ENCODE peak calls at places on chromosome 17, in five cellular contexts. Q is AG04450, I is lower leg skin, Z is tibial artery, B is A549. N is an unnamed sample.

GRCh38 chr17:73952498-73953205 is 250.8 kb upstream of the RPL38 start:
- DNase-seq in Q (no peak), B (peak; percentile 46), Z (no peak), I (no peak), N (no peak)

GRCh38 chr17:66892286-66892685 is 57.4 kb downstream of the CACNG5 start:
- DNase-seq in Z (no peak), I (no peak), Q (no peak), B (no peak), N (no peak)

GRCh38 chr17:6430769-6431168 is 4.2 kb downstream of the AIPL1 start:
- DNase-seq in I (no peak), Q (no peak), B (peak; percentile 50), Z (no peak), N (no peak)

GRCh38 chr17:4920351-4921048 is 11.6 kb upstream of the GP1BA start:
- DNase-seq in B (no peak), Z (no peak), Q (no peak), I (no peak), N (no peak)

GRCh38 chr17:266701-267656 is 85.5 kb upstream of the DOC2B start:
- DNase-seq in Z (peak; percentile 65), I (no peak), B (no peak), Q (no peak), N (no peak)

GRCh38 chr17:4386406-4386805 is 19.9 kb upstream of the UBE2G1 start:
- DNase-seq in Z (no peak), I (no peak), Q (no peak), B (no peak), N (no peak)

GRCh38 chr17:1617620-1618174 is 10.9 kb downstream of the SLC43A2 start:
- DNase-seq in I (peak; percentile 47), Q (no peak), Z (no peak), B (peak; percentile 88), N (no peak)

GRCh38 chr17:78485416-78486168 is 91.6 kb downstream of the DNAH17 start:
- DNase-seq in I (no peak), B (no peak), Q (no peak), Z (no peak), N (no peak)

GRCh38 chr17:74354123-74354522 is 7.5 kb downstream of the BTBD17 start:
- DNase-seq in Q (no peak), I (no peak), Z (no peak), B (peak; percentile 82), N (no peak)

GRCh38 chr17:15436399-15437369 is 30.7 kb downstream of the CDRT4 start:
- DNase-seq in B (peak; percentile 48), Z (peak; percentile 70), Q (peak; percentile 13), I (peak; percentile 51), N (peak; percentile 71)

GRCh38 chr17:33452797-33453196 is 159.7 kb upstream of the ASIC2 start:
- DNase-seq in Q (no peak), I (no peak), Z (no peak), B (no peak), N (no peak)

GRCh38 chr17:71032746-71033273 is 863.5 kb downstream of the KCNJ2 start:
- DNase-seq in Q (no peak), Z (no peak), I (no peak), B (no peak), N (no peak)

GRCh38 chr17:50027639-50028206 is 28.2 kb upstream of the ITGA3 start:
- DNase-seq in I (peak; percentile 64), Q (peak; percentile 75), B (peak; percentile 94), Z (peak; percentile 96), N (no peak)

GRCh38 chr17:42673885-42674754 is 2.7 kb downstream of the PLEKHH3 start:
- DNase-seq in Q (no peak), B (peak; percentile 66), I (no peak), Z (peak; percentile 88), N (no peak)

DNA sequence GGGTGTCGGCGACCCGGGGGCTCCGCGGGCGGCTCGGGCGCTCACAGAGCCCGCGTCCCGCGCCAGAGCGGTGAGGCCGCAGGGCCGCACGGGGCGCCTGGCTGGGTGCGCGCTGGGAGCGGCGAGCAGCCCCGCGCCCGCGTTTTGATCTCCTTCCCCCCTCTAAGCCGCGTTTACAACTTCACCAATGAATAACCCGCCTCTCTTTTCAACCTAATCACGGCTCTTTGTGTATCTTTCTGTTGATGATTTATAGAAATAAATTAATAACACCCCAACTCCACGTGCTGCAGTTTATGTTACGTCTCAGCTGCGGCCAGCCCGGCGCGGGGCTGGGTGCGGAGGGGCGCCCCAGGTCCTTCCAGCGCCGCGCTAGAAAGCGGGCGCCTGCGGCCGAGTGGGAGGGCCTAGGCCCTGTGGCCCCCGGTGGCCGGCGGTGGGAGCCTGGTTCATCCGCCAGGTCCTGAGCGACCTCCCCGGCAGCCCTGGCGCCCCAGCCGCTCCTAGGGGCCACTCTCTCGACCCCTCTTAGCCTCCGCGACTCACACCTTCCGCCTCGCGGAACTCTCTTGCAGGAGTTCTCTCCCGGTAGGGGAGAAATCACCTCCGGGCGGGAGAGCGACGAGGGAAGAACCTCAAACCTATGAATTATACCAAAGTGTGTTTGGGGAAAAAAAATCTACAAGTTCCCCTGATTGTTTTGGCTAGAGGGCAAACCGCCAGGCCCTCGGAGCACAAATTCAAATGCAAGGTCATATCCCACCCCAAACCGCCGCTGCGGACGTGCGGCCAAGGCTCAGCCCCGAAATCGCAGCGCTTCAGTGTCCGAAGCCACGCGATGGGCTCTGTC is 1.9 kb downstream of the HNF1B start:
- DNase-seq in B (peak; percentile 69), Q (no peak), I (no peak), Z (no peak), N (no peak)
- H3K4me3 ChIP-seq in B (peak overlapping the region; percentile 67), Q (no peak overlapping the region), I (no peak overlapping the region), Z (peak overlapping the region; percentile 17), N (no peak overlapping the region)

GRCh38 chr17:27559996-27560481 is 70.9 kb upstream of the LGALS9 start:
- DNase-seq in I (peak; percentile 39), Z (peak; percentile 80), Q (peak; percentile 75), B (peak; percentile 60), N (no peak)
- H3K4me3 ChIP-seq in I (no peak overlapping the region), Z (peak overlapping the region; percentile 19), Q (peak overlapping the region; percentile 53), B (no peak overlapping the region), N (no peak overlapping the region)

GRCh38 chr17:37700881-37701280 is 44.0 kb downstream of the HNF1B start:
- DNase-seq in B (no peak), I (no peak), Q (no peak), Z (no peak), N (no peak)

GRCh38 chr17:37698856-37699255 is 46.0 kb downstream of the HNF1B start:
- DNase-seq in Q (no peak), B (no peak), Z (no peak), I (no peak), N (no peak)

GRCh38 chr17:37702605-37703004 is 42.3 kb downstream of the HNF1B start:
- DNase-seq in Z (no peak), Q (peak; percentile 41), I (no peak), B (peak; percentile 83), N (no peak)

GRCh38 chr17:37699285-37699973 is 45.4 kb downstream of the HNF1B start:
- DNase-seq in B (no peak), Z (no peak), I (no peak), Q (no peak), N (no peak)

GRCh38 chr17:37701424-37702020 is 43.3 kb downstream of the HNF1B start:
- DNase-seq in B (peak; percentile 50), I (no peak), Q (no peak), Z (no peak), N (no peak)
- H3K4me3 ChIP-seq in B (no peak overlapping the region), I (no peak overlapping the region), Q (no peak overlapping the region), Z (no peak overlapping the region), N (no peak overlapping the region)

DNA sequence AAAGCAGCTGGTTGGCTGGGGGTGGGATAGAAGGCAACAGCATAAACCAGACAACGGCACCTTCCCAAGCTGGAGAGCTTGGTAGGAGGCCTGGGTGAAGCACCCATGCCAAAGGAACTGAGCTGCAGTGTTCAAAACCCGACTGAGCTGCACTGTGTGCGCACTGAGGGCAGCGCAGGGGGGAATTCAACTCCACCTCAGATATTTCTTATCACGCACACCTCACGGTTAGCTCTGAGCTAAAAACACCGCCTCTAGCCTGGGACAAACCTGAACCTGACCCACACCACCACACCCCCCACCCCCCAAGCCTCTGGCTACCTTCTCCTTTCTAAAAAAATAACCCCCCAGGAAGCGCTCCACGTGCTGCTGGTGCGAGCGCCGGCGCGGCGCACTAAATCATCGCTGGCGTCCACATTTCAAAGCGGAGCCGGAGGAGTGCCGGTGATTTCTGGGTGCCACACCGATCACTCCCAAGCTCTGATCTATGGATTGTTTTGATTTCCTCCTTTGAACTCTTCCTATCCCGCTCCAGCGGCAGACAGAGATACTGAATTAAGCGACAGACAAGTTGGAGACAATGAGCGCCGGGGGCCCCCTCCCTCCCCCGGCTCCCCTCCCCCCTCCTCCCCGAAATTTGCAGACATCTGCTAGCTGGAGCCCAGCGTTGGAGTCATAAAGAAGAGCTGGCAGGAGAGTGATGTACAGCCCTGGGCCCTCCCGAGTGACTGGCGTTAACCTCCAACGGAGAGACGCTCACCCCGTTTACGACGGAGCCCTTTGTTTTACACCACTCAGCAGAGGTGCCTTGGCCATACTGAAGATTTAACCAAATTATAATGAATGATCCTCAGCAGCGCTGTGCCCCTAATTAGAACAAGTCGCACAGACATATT is 85.0 kb downstream of the NOG start:
- DNase-seq in I (no peak), Q (no peak), B (no peak), Z (no peak), N (no peak)
- H3K4me3 ChIP-seq in I (no peak overlapping the region), Q (peak overlapping the region; percentile 34), B (no peak overlapping the region), Z (no peak overlapping the region), N (no peak overlapping the region)

N was measured in Jurkat, Clone E6-1.